ENCODE peak calls at places on chromosomes 11 and 22, in eight cellular contexts. One of them, this sample, is unnamed.

GRCh38 chr22:29167032-29167911 is 38.4 kb upstream of the EMID1 start:
- DNase-seq in Kasumi-1: peak; percentile 95
- DNase-seq in GM20000: peak; percentile 89
- DNase-seq in coronary artery: peak; percentile 62
- DNase-seq in endothelial cell: no peak
- DNase-seq in H9: no peak
- DNase-seq in HS-5: no peak
- DNase-seq in IMR-90: no peak
- DNase-seq in this sample: no peak

GRCh38 chr11:1650034-1650917 is 20.7 kb downstream of the KRTAP5-5 start:
- DNase-seq in coronary artery: no peak
- DNase-seq in HS-5: no peak
- DNase-seq in GM20000: no peak
- DNase-seq in Kasumi-1: no peak
- DNase-seq in endothelial cell: no peak
- DNase-seq in H9: no peak
- DNase-seq in IMR-90: no peak
- DNase-seq in this sample: no peak

GRCh38 chr11:119347242-119347641 is 737 bp upstream of the MFRP start:
- DNase-seq in endothelial cell: no peak
- DNase-seq in Kasumi-1: no peak
- DNase-seq in IMR-90: no peak
- DNase-seq in H9: no peak
- DNase-seq in GM20000: no peak
- DNase-seq in HS-5: no peak
- DNase-seq in coronary artery: no peak
- DNase-seq in this sample: no peak

GRCh38 chr22:44419429-44419828 is 78.6 kb downstream of the RTL6 start:
- DNase-seq in IMR-90: peak; percentile 40
- DNase-seq in GM20000: no peak
- DNase-seq in H9: no peak
- DNase-seq in endothelial cell: no peak
- DNase-seq in Kasumi-1: no peak
- DNase-seq in HS-5: no peak
- DNase-seq in coronary artery: no peak
- DNase-seq in this sample: no peak

GRCh38 chr22:46933526-46933925 is 171.1 kb downstream of the TBC1D22A start:
- DNase-seq in endothelial cell: no peak
- DNase-seq in coronary artery: no peak
- DNase-seq in IMR-90: no peak
- DNase-seq in Kasumi-1: no peak
- DNase-seq in H9: no peak
- DNase-seq in HS-5: no peak
- DNase-seq in GM20000: no peak
- DNase-seq in this sample: no peak

GRCh38 chr11:60767388-60767811 is 10.7 kb downstream of the MS4A15 start:
- DNase-seq in H9: peak; percentile 80
- DNase-seq in endothelial cell: peak; percentile 34
- DNase-seq in HS-5: no peak
- DNase-seq in coronary artery: no peak
- DNase-seq in GM20000: peak; percentile 51
- DNase-seq in Kasumi-1: no peak
- DNase-seq in IMR-90: no peak
- DNase-seq in this sample: no peak

GRCh38 chr11:69002101-69002742 is 10.8 kb downstream of the MRGPRF start:
- DNase-seq in endothelial cell: no peak
- DNase-seq in HS-5: no peak
- DNase-seq in H9: peak; percentile 20
- DNase-seq in Kasumi-1: no peak
- DNase-seq in IMR-90: no peak
- DNase-seq in coronary artery: peak; percentile 74
- DNase-seq in GM20000: no peak
- DNase-seq in this sample: peak; percentile 41

GRCh38 chr22:41482319-41482935 is 13.5 kb downstream of the ACO2 start:
- DNase-seq in Kasumi-1: peak; percentile 32
- DNase-seq in GM20000: peak; percentile 45
- DNase-seq in IMR-90: peak; percentile 71
- DNase-seq in HS-5: no peak
- DNase-seq in endothelial cell: no peak
- DNase-seq in H9: no peak
- DNase-seq in coronary artery: no peak
- DNase-seq in this sample: no peak

GRCh38 chr11:2271077-2271326 is 614 bp upstream of the ASCL2 start:
- DNase-seq in HS-5: no peak
- DNase-seq in Kasumi-1: no peak
- DNase-seq in coronary artery: peak; percentile 68
- DNase-seq in GM20000: no peak
- DNase-seq in endothelial cell: peak; percentile 2
- DNase-seq in IMR-90: no peak
- DNase-seq in H9: no peak
- DNase-seq in this sample: peak; percentile 47

GRCh38 chr11:73566422-73566821 is 31.5 kb downstream of the FAM168A start:
- DNase-seq in IMR-90: peak; percentile 59
- DNase-seq in coronary artery: no peak
- DNase-seq in GM20000: no peak
- DNase-seq in Kasumi-1: no peak
- DNase-seq in HS-5: no peak
- DNase-seq in H9: no peak
- DNase-seq in endothelial cell: no peak
- DNase-seq in this sample: no peak

GRCh38 chr22:24727218-24727851 is 47.2 kb downstream of the PIWIL3 start:
- DNase-seq in H9: no peak
- DNase-seq in endothelial cell: no peak
- DNase-seq in GM20000: no peak
- DNase-seq in Kasumi-1: no peak
- DNase-seq in HS-5: peak; percentile 51
- DNase-seq in IMR-90: peak; percentile 94
- DNase-seq in coronary artery: no peak
- DNase-seq in this sample: no peak

GRCh38 chr22:26884921-26885320 is 227.5 kb downstream of the MIAT start:
- DNase-seq in endothelial cell: no peak
- DNase-seq in IMR-90: no peak
- DNase-seq in coronary artery: peak; percentile 90
- DNase-seq in H9: no peak
- DNase-seq in GM20000: no peak
- DNase-seq in Kasumi-1: no peak
- DNase-seq in HS-5: no peak
- DNase-seq in this sample: peak; percentile 32

GRCh38 chr11:86261328-86261727 is 16.8 kb downstream of the EED start:
- DNase-seq in HS-5: no peak
- DNase-seq in H9: peak; percentile 55
- DNase-seq in GM20000: no peak
- DNase-seq in coronary artery: no peak
- DNase-seq in Kasumi-1: no peak
- DNase-seq in IMR-90: no peak
- DNase-seq in endothelial cell: no peak
- DNase-seq in this sample: no peak

GRCh38 chr22:40216041-40216756 is 38.5 kb downstream of the TNRC6B start:
- DNase-seq in coronary artery: peak; percentile 45
- DNase-seq in GM20000: peak; percentile 45
- DNase-seq in H9: peak; percentile 28
- DNase-seq in endothelial cell: no peak
- DNase-seq in HS-5: no peak
- DNase-seq in Kasumi-1: peak; percentile 46
- DNase-seq in IMR-90: no peak
- DNase-seq in this sample: peak; percentile 20

GRCh38 chr11:118338637-118339061 is 3.9 kb downstream of the CD3D start:
- DNase-seq in GM20000: peak; percentile 77
- DNase-seq in Kasumi-1: no peak
- DNase-seq in endothelial cell: no peak
- DNase-seq in IMR-90: no peak
- DNase-seq in coronary artery: no peak
- DNase-seq in H9: no peak
- DNase-seq in HS-5: no peak
- DNase-seq in this sample: no peak

GRCh38 chr11:120551191-120551590 is 39.6 kb downstream of the GRIK4 start:
- DNase-seq in HS-5: no peak
- DNase-seq in coronary artery: no peak
- DNase-seq in H9: no peak
- DNase-seq in Kasumi-1: no peak
- DNase-seq in endothelial cell: no peak
- DNase-seq in GM20000: no peak
- DNase-seq in IMR-90: no peak
- DNase-seq in this sample: no peak

GRCh38 chr11:73513707-73514106 is 84.2 kb downstream of the FAM168A start:
- DNase-seq in H9: no peak
- DNase-seq in endothelial cell: no peak
- DNase-seq in IMR-90: no peak
- DNase-seq in Kasumi-1: no peak
- DNase-seq in GM20000: no peak
- DNase-seq in coronary artery: no peak
- DNase-seq in HS-5: no peak
- DNase-seq in this sample: no peak

GRCh38 chr11:646214-646613 is 9.1 kb downstream of the DRD4 start:
- DNase-seq in coronary artery: no peak
- DNase-seq in H9: no peak
- DNase-seq in IMR-90: no peak
- DNase-seq in endothelial cell: no peak
- DNase-seq in HS-5: no peak
- DNase-seq in Kasumi-1: no peak
- DNase-seq in GM20000: peak; percentile 33
- DNase-seq in this sample: no peak

GRCh38 chr11:111819161-111820058 is 52.0 kb downstream of the ALG9 start:
- DNase-seq in HS-5: peak; percentile 29
- DNase-seq in coronary artery: no peak
- DNase-seq in GM20000: no peak
- DNase-seq in Kasumi-1: no peak
- DNase-seq in H9: no peak
- DNase-seq in endothelial cell: no peak
- DNase-seq in IMR-90: peak; percentile 82
- DNase-seq in this sample: no peak

GRCh38 chr11:111596319-111596718 is 5.9 kb upstream of the SIK2 start:
- DNase-seq in H9: no peak
- DNase-seq in HS-5: no peak
- DNase-seq in coronary artery: no peak
- DNase-seq in GM20000: no peak
- DNase-seq in IMR-90: no peak
- DNase-seq in Kasumi-1: no peak
- DNase-seq in endothelial cell: no peak
- DNase-seq in this sample: no peak

GRCh38 chr11:77590194-77590591 is 440 bp downstream of the AQP11 start:
- DNase-seq in HS-5: peak; percentile 3
- DNase-seq in H9: peak; percentile 62
- DNase-seq in coronary artery: peak; percentile 77
- DNase-seq in endothelial cell: peak; percentile 14
- DNase-seq in Kasumi-1: no peak
- DNase-seq in IMR-90: peak; percentile 46
- DNase-seq in GM20000: no peak
- DNase-seq in this sample: no peak

GRCh38 chr11:125429807-125430678 is 66.0 kb downstream of the FEZ1 start:
- DNase-seq in Kasumi-1: no peak
- DNase-seq in IMR-90: no peak
- DNase-seq in HS-5: no peak
- DNase-seq in H9: no peak
- DNase-seq in endothelial cell: no peak
- DNase-seq in coronary artery: no peak
- DNase-seq in GM20000: no peak
- DNase-seq in this sample: no peak

GRCh38 chr11:77151804-77152513 is 23.9 kb downstream of the MYO7A start:
- DNase-seq in H9: no peak
- DNase-seq in HS-5: no peak
- DNase-seq in IMR-90: peak; percentile 32
- DNase-seq in coronary artery: no peak
- DNase-seq in Kasumi-1: peak; percentile 77
- DNase-seq in GM20000: no peak
- DNase-seq in endothelial cell: no peak
- DNase-seq in this sample: no peak

GRCh38 chr11:65643971-65644370 is 6.1 kb downstream of the SIPA1 start:
- DNase-seq in coronary artery: no peak
- DNase-seq in HS-5: no peak
- DNase-seq in GM20000: no peak
- DNase-seq in endothelial cell: no peak
- DNase-seq in H9: peak; percentile 79
- DNase-seq in Kasumi-1: no peak
- DNase-seq in IMR-90: no peak
- DNase-seq in this sample: no peak

GRCh38 chr11:7571640-7572000 is 57.8 kb downstream of the PPFIBP2 start:
- DNase-seq in GM20000: peak; percentile 32
- DNase-seq in Kasumi-1: peak; percentile 37
- DNase-seq in HS-5: peak; percentile 39
- DNase-seq in IMR-90: peak; percentile 69
- DNase-seq in H9: peak; percentile 85
- DNase-seq in endothelial cell: peak; percentile 79
- DNase-seq in coronary artery: no peak
- DNase-seq in this sample: peak; percentile 79